ENCODE peak calls at places on chromosomes 7 and 10, in six cellular contexts. I is A549, Z is GM12878, D is H1, L is HepG2, K is SK-N-SH. X is an unnamed sample.

GRCh38 chr10:8052344-8052969 is 2.0 kb upstream of the GATA3 start:
- DNase-seq in K (no peak), Z (no peak), I (no peak), L (no peak), D (no peak), X (no peak)

GRCh38 chr10:12822374-12823170 is 178.9 kb downstream of the CCDC3 start:
- DNase-seq in Z (no peak), K (no peak), I (no peak), L (no peak), D (no peak), X (no peak)

GRCh38 chr7:150444674-150445365 is 5.6 kb upstream of the GIMAP8 start:
- DNase-seq in K (no peak), D (no peak), L (no peak), I (no peak), Z (no peak), X (no peak)

GRCh38 chr10:329361-330099 is 194.3 kb downstream of the ZMYND11 start:
- DNase-seq in D (no peak), Z (no peak), K (no peak), L (peak; percentile 80), I (peak; percentile 86), X (peak; percentile 41)

GRCh38 chr7:123929107-123929506 is 4.1 kb downstream of the SPAM1 start:
- DNase-seq in L (no peak), K (no peak), Z (no peak), D (no peak), I (no peak), X (no peak)

GRCh38 chr7:67604461-67605386 is 608.1 kb downstream of the TYW1 start:
- DNase-seq in D (no peak), L (no peak), Z (no peak), I (no peak), K (no peak), X (no peak)

GRCh38 chr7:129721139-129721538 is 109.6 kb downstream of the NRF1 start:
- DNase-seq in L (no peak), I (no peak), K (no peak), Z (no peak), D (no peak), X (no peak)

GRCh38 chr10:81917666-81918065 is 42.7 kb downstream of the NRG3 start:
- DNase-seq in L (no peak), Z (no peak), I (no peak), D (no peak), K (no peak), X (no peak)

GRCh38 chr10:112953075-112953501 is 3.0 kb downstream of the TCF7L2 start:
- DNase-seq in K (no peak), D (no peak), I (no peak), L (no peak), Z (no peak), X (no peak)

GRCh38 chr7:144713850-144714249 is 122.0 kb downstream of the TPK1 start:
- DNase-seq in Z (no peak), L (no peak), I (no peak), D (no peak), K (no peak), X (no peak)

GRCh38 chr10:76177945-76178344 is 746.5 kb downstream of the LRMDA start:
- DNase-seq in D (no peak), L (no peak), K (no peak), I (no peak), Z (no peak), X (no peak)

GRCh38 chr10:126160571-126160970 is 227.7 kb downstream of the ADAM12 start:
- DNase-seq in K (no peak), L (no peak), D (no peak), Z (no peak), I (no peak), X (no peak)

GRCh38 chr7:155213385-155213784 is 84.3 kb upstream of the INSIG1 start:
- DNase-seq in L (no peak), K (no peak), D (no peak), I (no peak), Z (no peak), X (no peak)

GRCh38 chr10:129626801-129627434 is 159.9 kb downstream of the MGMT start:
- DNase-seq in I (no peak), D (no peak), L (no peak), Z (no peak), K (no peak), X (no peak)

GRCh38 chr10:123808873-123809272 is 82.7 kb downstream of the CPXM2 start:
- DNase-seq in Z (no peak), D (no peak), K (no peak), I (no peak), L (no peak), X (no peak)

GRCh38 chr10:74255214-74255613 is 104.2 kb downstream of the ADK start:
- DNase-seq in D (no peak), I (no peak), K (no peak), Z (no peak), L (no peak), X (no peak)

GRCh38 chr7:128427289-128427891 is 17.6 kb upstream of the IMPDH1 start:
- DNase-seq in K (peak; percentile 65), Z (no peak), D (no peak), L (peak; percentile 55), I (no peak), X (peak; percentile 58)

GRCh38 chr10:72275351-72276012 is 1.8 kb downstream of the DDIT4 start:
- DNase-seq in I (no peak), K (no peak), Z (no peak), L (no peak), D (no peak), X (peak; percentile 58)

GRCh38 chr10:12432402-12433189 is 83.2 kb downstream of the CAMK1D start:
- DNase-seq in D (no peak), L (no peak), Z (no peak), I (no peak), K (no peak), X (no peak)

GRCh38 chr7:156907656-156908055 is 14.7 kb upstream of the LMBR1 start:
- DNase-seq in K (no peak), Z (no peak), L (no peak), I (no peak), D (no peak), X (no peak)

GRCh38 chr7:156897673-156898072 is 4.7 kb upstream of the LMBR1 start:
- DNase-seq in L (no peak), I (no peak), Z (no peak), K (no peak), D (no peak), X (no peak)

GRCh38 chr7:156898938-156899337 is 6.0 kb upstream of the LMBR1 start:
- DNase-seq in L (no peak), Z (no peak), D (no peak), K (no peak), I (no peak), X (no peak)

GRCh38 chr7:156906281-156906680 is 13.3 kb upstream of the LMBR1 start:
- DNase-seq in Z (no peak), D (no peak), I (no peak), L (no peak), K (no peak), X (no peak)

GRCh38 chr7:156903232-156903909 is 10.4 kb upstream of the LMBR1 start:
- DNase-seq in D (no peak), Z (no peak), I (no peak), K (no peak), L (peak; percentile 37), X (no peak)
- TF ChIP-seq CHD2 in D (no peak), Z (no peak), I (no peak), K (no peak), L (no peak), X (no peak)

DNA sequence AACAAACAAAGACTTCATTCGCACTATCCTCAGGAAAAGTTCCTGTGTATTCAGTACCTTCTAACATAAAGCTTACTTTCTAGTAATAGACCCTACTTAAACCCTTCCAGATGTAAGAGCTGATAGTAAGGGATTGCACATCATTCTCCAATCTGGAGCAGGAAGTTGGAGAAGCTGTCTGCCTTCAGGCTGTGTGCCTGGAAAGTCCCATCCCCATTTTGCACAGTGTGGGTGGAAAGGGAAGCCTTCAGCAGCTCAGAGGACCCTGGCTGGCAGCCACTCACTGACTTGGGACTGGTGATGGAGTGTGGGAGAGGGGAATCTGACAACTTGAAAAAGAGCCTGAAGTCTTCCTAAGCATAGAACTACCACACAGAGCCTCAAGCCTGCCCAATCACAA is 164.1 kb upstream of the ADO start:
- DNase-seq in Z (no peak), K (no peak), D (no peak), L (no peak), I (no peak), X (no peak)
- TF ChIP-seq CHD2 in Z (no peak), K (no peak), D (no peak), L (no peak), I (no peak), X (no peak)

DNA sequence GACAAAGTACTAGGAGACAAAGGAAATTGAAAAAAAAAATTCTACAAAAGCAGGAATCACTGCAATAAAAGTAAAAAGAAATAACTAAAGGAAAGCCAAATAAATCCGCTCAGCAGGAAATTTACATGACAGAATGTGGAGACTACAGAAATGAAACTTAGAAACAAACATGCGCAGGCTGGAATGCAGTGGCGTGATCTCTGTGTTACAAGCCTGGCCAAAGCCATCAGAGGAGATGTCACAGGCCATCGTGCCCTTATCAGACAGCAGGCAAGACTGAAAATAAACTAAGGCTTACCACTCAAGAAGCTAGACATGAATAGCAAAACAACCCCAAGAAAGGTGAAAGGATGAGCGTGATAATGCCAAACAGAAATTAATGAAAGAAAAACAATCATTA is 6.3 kb upstream of the CAMK2B start:
- DNase-seq in K (no peak), L (no peak), I (no peak), Z (no peak), D (no peak), X (no peak)
- TF ChIP-seq CHD2 in K (no peak), L (no peak), I (no peak), Z (no peak), D (no peak), X (no peak)

GRCh38 chr10:21135396-21135973 is 238.4 kb upstream of the NEBL start:
- DNase-seq in Z (no peak), D (no peak), I (no peak), K (no peak), L (no peak), X (no peak)

GRCh38 chr10:21138769-21139324 is 241.7 kb upstream of the NEBL start:
- DNase-seq in Z (no peak), I (no peak), K (no peak), D (no peak), L (no peak), X (no peak)

GRCh38 chr10:21130108-21130507 is 233.0 kb upstream of the NEBL start:
- DNase-seq in I (no peak), Z (no peak), L (no peak), K (no peak), D (no peak), X (peak; percentile 44)

GRCh38 chr10:21130683-21131442 is 233.8 kb upstream of the NEBL start:
- DNase-seq in L (no peak), I (no peak), Z (no peak), K (no peak), D (no peak), X (no peak)

DNA sequence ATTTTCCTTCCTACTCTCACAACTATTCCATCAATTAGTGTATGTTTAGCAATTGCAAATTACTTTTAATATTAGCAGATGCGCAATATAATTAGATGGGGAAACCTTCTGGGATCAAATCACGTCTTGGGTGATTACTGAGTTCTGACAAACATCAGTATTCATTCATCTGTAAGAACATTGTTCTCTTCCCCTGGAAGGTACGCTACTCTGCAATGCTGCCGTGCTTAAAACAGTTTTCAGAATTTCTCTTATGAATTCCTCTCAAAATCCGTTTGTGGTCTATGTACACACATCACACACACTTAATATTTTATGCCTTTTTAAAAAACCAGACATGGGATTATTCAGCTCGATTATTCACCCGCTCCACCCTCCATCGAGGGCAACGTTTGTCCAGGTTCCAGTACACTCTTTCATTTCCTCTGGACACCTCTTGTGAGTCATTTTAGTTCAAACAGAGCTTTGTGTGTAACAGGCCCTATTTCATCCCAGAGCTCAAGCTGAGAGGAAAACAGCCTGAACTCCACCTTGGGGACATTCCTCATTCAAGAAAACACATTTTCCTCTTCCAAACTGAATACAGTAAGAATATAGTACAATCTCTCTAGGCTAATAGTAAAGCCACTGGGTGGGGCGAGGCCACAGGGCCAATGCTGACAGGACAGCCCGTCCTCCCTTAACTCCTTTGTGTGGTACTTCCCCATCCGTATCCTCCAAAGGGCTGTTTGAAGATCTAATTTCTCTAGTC is 237.7 kb upstream of the NEBL start:
- DNase-seq in I (peak; percentile 60), K (no peak), Z (no peak), L (peak; percentile 27), D (no peak), X (no peak)
- TF ChIP-seq CHD2 in I (no peak), K (no peak), Z (no peak), L (no peak), D (no peak), X (no peak)

X was measured in K562.